ENCODE peak calls at places on chromosomes 12 and 14, in nine cellular contexts. O is midbrain; S is activated CD8-positive, alpha-beta memory T cell treated with anti-CD3 and anti-CD28 coated beads for 48 hours; F is A172; X is left ventricle myocardium inferior; Y is ovary; J is Kasumi-1; Q is stimulated activated CD4-positive, alpha-beta T cell treated with anti-CD3 and anti-CD28 coated beads, Interleukin-4, amount 100 ng/mL, for 48 hours; D is heart left ventricle. W is an unnamed sample.

GRCh38 chr12:109057376-109057775 is 5.0 kb downstream of the USP30 start:
- DNase-seq in O (peak), S (no peak), F (no peak), X (no peak), Y (no peak), J (no peak), Q (no peak), D (no peak), W (no peak)

GRCh38 chr14:76863724-76864407 is 37.7 kb downstream of the LRRC74A start:
- DNase-seq in O (peak), S (no peak), F (no peak), X (peak), Y (no peak), J (peak), Q (no peak), D (peak), W (no peak)

GRCh38 chr12:68279227-68280054 is 26.0 kb upstream of the IL22 start:
- DNase-seq in O (no peak), S (no peak), F (peak), X (no peak), Y (no peak), J (no peak), Q (no peak), D (no peak), W (no peak)

GRCh38 chr12:89690925-89691324 is 17.7 kb downstream of the ATP2B1 start:
- DNase-seq in O (no peak), S (no peak), F (no peak), X (no peak), Y (no peak), J (no peak), Q (no peak), D (no peak), W (no peak)

GRCh38 chr12:21334771-21335325 is at the start of gene SLCO1A2:
- DNase-seq in O (no peak), S (no peak), F (no peak), X (no peak), Y (no peak), J (no peak), Q (no peak), D (no peak), W (no peak)

GRCh38 chr12:52645120-52645761 is 6.8 kb downstream of the KRT2 start:
- DNase-seq in O (no peak), S (no peak), F (no peak), X (no peak), Y (no peak), J (no peak), Q (no peak), D (no peak), W (no peak)

GRCh38 chr12:7937867-7938506 is 2.0 kb upstream of the SLC2A3 start:
- DNase-seq in O (no peak), S (no peak), F (no peak), X (no peak), Y (no peak), J (peak), Q (no peak), D (no peak), W (no peak)

GRCh38 chr14:50070840-50071548 is 45.4 kb downstream of the VCPKMT start:
- DNase-seq in O (no peak), S (no peak), F (no peak), X (no peak), Y (no peak), J (no peak), Q (no peak), D (no peak), W (no peak)

GRCh38 chr14:75928587-75929230 is 53.1 kb downstream of the TGFB3 start:
- DNase-seq in O (peak), S (no peak), F (no peak), X (no peak), Y (no peak), J (no peak), Q (no peak), D (no peak), W (no peak)

GRCh38 chr14:65847065-65847847 is 434.7 kb downstream of the FUT8 start:
- DNase-seq in O (no peak), S (no peak), F (no peak), X (no peak), Y (no peak), J (no peak), Q (peak), D (no peak), W (no peak)

GRCh38 chr12:45762185-45763110 is 32.9 kb downstream of the ARID2 start:
- DNase-seq in O (peak), S (no peak), F (peak), X (no peak), Y (no peak), J (peak), Q (no peak), D (no peak), W (no peak)

GRCh38 chr12:120630139-120630895 is 10.1 kb upstream of the CABP1 start:
- DNase-seq in O (peak), S (no peak), F (no peak), X (no peak), Y (no peak), J (no peak), Q (no peak), D (no peak), W (peak)

GRCh38 chr14:74965770-74966153 is 10.4 kb upstream of the PGF start:
- DNase-seq in O (no peak), S (no peak), F (peak), X (no peak), Y (no peak), J (no peak), Q (no peak), D (no peak), W (no peak)

GRCh38 chr12:45363903-45364302 is 148.0 kb downstream of the ANO6 start:
- DNase-seq in O (no peak), S (no peak), F (no peak), X (no peak), Y (no peak), J (no peak), Q (no peak), D (no peak), W (no peak)

GRCh38 chr14:55366271-55366670 is 45.4 kb downstream of the ATG14 start:
- DNase-seq in O (no peak), S (no peak), F (peak), X (no peak), Y (no peak), J (no peak), Q (no peak), D (no peak), W (no peak)

GRCh38 chr12:86698581-86698980 is 442.4 kb upstream of the MGAT4C start:
- DNase-seq in O (no peak), S (no peak), F (no peak), X (no peak), Y (no peak), J (no peak), Q (no peak), D (no peak), W (no peak)

GRCh38 chr14:59869381-59870255 is 958 bp downstream of the RTN1 start:
- DNase-seq in O (peak), S (no peak), F (no peak), X (no peak), Y (no peak), J (no peak), Q (no peak), D (no peak), W (no peak)

GRCh38 chr14:64440494-64440893 is 24.8 kb upstream of the AKAP5 start:
- DNase-seq in O (no peak), S (no peak), F (no peak), X (no peak), Y (no peak), J (no peak), Q (no peak), D (no peak), W (no peak)

GRCh38 chr12:102876883-102877282 is 40.2 kb downstream of the PAH start:
- DNase-seq in O (no peak), S (no peak), F (no peak), X (no peak), Y (no peak), J (no peak), Q (no peak), D (no peak), W (no peak)

GRCh38 chr12:122860052-122860853 is 25.0 kb downstream of the HIP1R start:
- DNase-seq in O (peak), S (peak), F (peak), X (peak), Y (peak), J (peak), Q (peak), D (peak), W (peak)

GRCh38 chr14:61065671-61066070 is 84.6 kb downstream of the SLC38A6 start:
- DNase-seq in O (no peak), S (no peak), F (no peak), X (no peak), Y (no peak), J (no peak), Q (no peak), D (no peak), W (no peak)

GRCh38 chr14:67908061-67908767 is 88.6 kb downstream of the RAD51B start:
- DNase-seq in O (no peak), S (no peak), F (no peak), X (no peak), Y (no peak), J (no peak), Q (no peak), D (no peak), W (no peak)

GRCh38 chr12:58252914-58253313 is 311.5 kb downstream of the ATP23 start:
- DNase-seq in O (no peak), S (no peak), F (no peak), X (no peak), Y (no peak), J (no peak), Q (no peak), D (no peak), W (no peak)

GRCh38 chr14:92352158-92352985 is 29.4 kb downstream of the SLC24A4 start:
- DNase-seq in O (no peak), S (no peak), F (peak), X (no peak), Y (no peak), J (peak), Q (peak), D (no peak), W (no peak)

GRCh38 chr14:103188691-103189480 is 65.6 kb downstream of the TNFAIP2 start:
- DNase-seq in O (no peak), S (no peak), F (no peak), X (peak), Y (peak), J (no peak), Q (peak), D (peak), W (no peak)

GRCh38 chr12:18332173-18332572 is 70.9 kb downstream of the PIK3C2G start:
- DNase-seq in O (no peak), S (no peak), F (no peak), X (no peak), Y (no peak), J (no peak), Q (no peak), D (no peak), W (peak)

GRCh38 chr12:38056701-38057689 is 259.6 kb upstream of the ALG10B start:
- DNase-seq in O (no peak), S (no peak), F (peak), X (no peak), Y (no peak), J (no peak), Q (no peak), D (no peak), W (no peak)

GRCh38 chr12:63821781-63822251 is 22.7 kb upstream of the SRGAP1 start:
- DNase-seq in O (peak), S (no peak), F (no peak), X (peak), Y (peak), J (no peak), Q (no peak), D (peak), W (no peak)

GRCh38 chr12:56315256-56315625 is 547 bp downstream of the CNPY2 start:
- DNase-seq in O (peak), S (no peak), F (no peak), X (no peak), Y (no peak), J (no peak), Q (no peak), D (no peak), W (no peak)

GRCh38 chr12:106601548-106601947 is 18.7 kb downstream of the RFX4 start:
- DNase-seq in O (no peak), S (no peak), F (no peak), X (no peak), Y (no peak), J (no peak), Q (no peak), D (no peak), W (no peak)

GRCh38 chr12:132464820-132465219 is 25.1 kb upstream of the FBRSL1 start:
- DNase-seq in O (no peak), S (no peak), F (no peak), X (no peak), Y (no peak), J (no peak), Q (no peak), D (no peak), W (no peak)